ENCODE peak calls at places on chromosomes 13 and 19, in four cellular contexts. One of them, this sample, is unnamed.

GRCh38 chr19:52896431-52897148 is 845 bp downstream of the ZNF320 start:
- DNase-seq in body of pancreas: peak
- DNase-seq in CD4-positive, CD25-positive, alpha-beta regulatory T cell: no peak
- DNase-seq in psoas muscle: peak
- DNase-seq in this sample: no peak

GRCh38 chr19:41341669-41342490 is 11.8 kb downstream of the TGFB1 start:
- DNase-seq in psoas muscle: no peak
- DNase-seq in CD4-positive, CD25-positive, alpha-beta regulatory T cell: no peak
- DNase-seq in body of pancreas: peak
- DNase-seq in this sample: no peak

GRCh38 chr13:93767917-93768422 is 541.4 kb downstream of the GPC6 start:
- DNase-seq in psoas muscle: no peak
- DNase-seq in CD4-positive, CD25-positive, alpha-beta regulatory T cell: no peak
- DNase-seq in body of pancreas: no peak
- DNase-seq in this sample: no peak

GRCh38 chr13:113231306-113232207 is 22.1 kb downstream of the CUL4A start:
- DNase-seq in body of pancreas: no peak
- DNase-seq in psoas muscle: no peak
- DNase-seq in CD4-positive, CD25-positive, alpha-beta regulatory T cell: no peak
- DNase-seq in this sample: no peak

GRCh38 chr13:60001892-60002291 is 161.8 kb downstream of the DIAPH3 start:
- DNase-seq in psoas muscle: no peak
- DNase-seq in body of pancreas: no peak
- DNase-seq in CD4-positive, CD25-positive, alpha-beta regulatory T cell: no peak
- DNase-seq in this sample: no peak

GRCh38 chr19:23817519-23817918 is 58.8 kb upstream of the ZNF681 start:
- DNase-seq in body of pancreas: peak
- DNase-seq in psoas muscle: no peak
- DNase-seq in CD4-positive, CD25-positive, alpha-beta regulatory T cell: peak
- DNase-seq in this sample: no peak

GRCh38 chr13:87698268-87698667 is 27.1 kb downstream of the SLITRK5 start:
- DNase-seq in body of pancreas: no peak
- DNase-seq in psoas muscle: no peak
- DNase-seq in CD4-positive, CD25-positive, alpha-beta regulatory T cell: no peak
- DNase-seq in this sample: no peak

GRCh38 chr19:45074744-45075143 is 1.5 kb downstream of the ZNF296 start:
- DNase-seq in body of pancreas: no peak
- DNase-seq in psoas muscle: no peak
- DNase-seq in CD4-positive, CD25-positive, alpha-beta regulatory T cell: no peak
- DNase-seq in this sample: no peak

GRCh38 chr19:11116507-11116906 is 27.2 kb downstream of the LDLR start:
- DNase-seq in CD4-positive, CD25-positive, alpha-beta regulatory T cell: no peak
- DNase-seq in body of pancreas: no peak
- DNase-seq in psoas muscle: no peak
- DNase-seq in this sample: no peak

GRCh38 chr19:6100284-6100915 is 9.9 kb downstream of the RFX2 start:
- DNase-seq in CD4-positive, CD25-positive, alpha-beta regulatory T cell: no peak
- DNase-seq in psoas muscle: peak
- DNase-seq in body of pancreas: no peak
- DNase-seq in this sample: no peak

GRCh38 chr19:28914173-28914572 is 298.8 kb downstream of the UQCRFS1 start:
- DNase-seq in psoas muscle: no peak
- DNase-seq in CD4-positive, CD25-positive, alpha-beta regulatory T cell: no peak
- DNase-seq in body of pancreas: no peak
- DNase-seq in this sample: no peak

GRCh38 chr19:51783373-51783772 is 11.6 kb upstream of the FPR3 start:
- DNase-seq in psoas muscle: no peak
- DNase-seq in CD4-positive, CD25-positive, alpha-beta regulatory T cell: no peak
- DNase-seq in body of pancreas: no peak
- DNase-seq in this sample: no peak

GRCh38 chr19:13864513-13865242 is 12.3 kb upstream of the NANOS3 start:
- DNase-seq in CD4-positive, CD25-positive, alpha-beta regulatory T cell: no peak
- DNase-seq in psoas muscle: peak
- DNase-seq in body of pancreas: no peak
- DNase-seq in this sample: no peak

GRCh38 chr19:13866463-13867046 is 10.4 kb upstream of the NANOS3 start:
- DNase-seq in CD4-positive, CD25-positive, alpha-beta regulatory T cell: no peak
- DNase-seq in psoas muscle: no peak
- DNase-seq in body of pancreas: no peak
- DNase-seq in this sample: no peak

GRCh38 chr19:13864223-13864512 is 12.8 kb upstream of the NANOS3 start:
- DNase-seq in body of pancreas: no peak
- DNase-seq in CD4-positive, CD25-positive, alpha-beta regulatory T cell: no peak
- DNase-seq in psoas muscle: peak
- DNase-seq in this sample: no peak

GRCh38 chr19:13865578-13866462 is 11.1 kb upstream of the NANOS3 start:
- DNase-seq in psoas muscle: peak
- DNase-seq in body of pancreas: no peak
- DNase-seq in CD4-positive, CD25-positive, alpha-beta regulatory T cell: no peak
- DNase-seq in this sample: no peak

GRCh38 chr19:13865243-13865577 is 11.7 kb upstream of the NANOS3 start:
- DNase-seq in CD4-positive, CD25-positive, alpha-beta regulatory T cell: no peak
- DNase-seq in psoas muscle: no peak
- DNase-seq in body of pancreas: no peak
- DNase-seq in this sample: no peak
- H3K27ac ChIP-seq in CD4-positive, CD25-positive, alpha-beta regulatory T cell: no peak
- H3K27ac ChIP-seq in psoas muscle: no peak
- H3K27ac ChIP-seq in body of pancreas: no peak
- H3K27ac ChIP-seq in this sample: no peak

GRCh38 chr13:45332831-45333219 is 8.2 kb downstream of the TPT1 start:
- DNase-seq in CD4-positive, CD25-positive, alpha-beta regulatory T cell: no peak
- DNase-seq in body of pancreas: no peak
- DNase-seq in psoas muscle: no peak
- DNase-seq in this sample: no peak

GRCh38 chr13:45331123-45331619 is 9.8 kb downstream of the TPT1 start:
- DNase-seq in body of pancreas: no peak
- DNase-seq in CD4-positive, CD25-positive, alpha-beta regulatory T cell: no peak
- DNase-seq in psoas muscle: no peak
- DNase-seq in this sample: no peak

GRCh38 chr13:45333251-45333972 is 7.6 kb downstream of the TPT1 start:
- DNase-seq in CD4-positive, CD25-positive, alpha-beta regulatory T cell: no peak
- DNase-seq in body of pancreas: no peak
- DNase-seq in psoas muscle: no peak
- DNase-seq in this sample: no peak

GRCh38 chr13:45333973-45334922 is 6.7 kb downstream of the TPT1 start:
- DNase-seq in body of pancreas: no peak
- DNase-seq in psoas muscle: no peak
- DNase-seq in CD4-positive, CD25-positive, alpha-beta regulatory T cell: peak
- DNase-seq in this sample: no peak

GRCh38 chr13:45331981-45332830 is 8.8 kb downstream of the TPT1 start:
- DNase-seq in body of pancreas: no peak
- DNase-seq in psoas muscle: no peak
- DNase-seq in CD4-positive, CD25-positive, alpha-beta regulatory T cell: no peak
- DNase-seq in this sample: peak
- H3K27ac ChIP-seq in body of pancreas: no peak
- H3K27ac ChIP-seq in psoas muscle: peak
- H3K27ac ChIP-seq in CD4-positive, CD25-positive, alpha-beta regulatory T cell: peak
- H3K27ac ChIP-seq in this sample: peak

GRCh38 chr19:1874554-1875185 is 10.6 kb downstream of the ABHD17A start:
- DNase-seq in psoas muscle: no peak
- DNase-seq in CD4-positive, CD25-positive, alpha-beta regulatory T cell: no peak
- DNase-seq in body of pancreas: no peak
- DNase-seq in this sample: no peak

GRCh38 chr19:1872807-1873523 is 9.6 kb upstream of the KLF16 start:
- DNase-seq in psoas muscle: no peak
- DNase-seq in body of pancreas: no peak
- DNase-seq in CD4-positive, CD25-positive, alpha-beta regulatory T cell: no peak
- DNase-seq in this sample: no peak

GRCh38 chr19:1875646-1876493 is 9.4 kb downstream of the ABHD17A start:
- DNase-seq in CD4-positive, CD25-positive, alpha-beta regulatory T cell: peak
- DNase-seq in body of pancreas: peak
- DNase-seq in psoas muscle: peak
- DNase-seq in this sample: peak

GRCh38 chr19:1871630-1872029 is 8.3 kb upstream of the KLF16 start:
- DNase-seq in psoas muscle: no peak
- DNase-seq in body of pancreas: no peak
- DNase-seq in CD4-positive, CD25-positive, alpha-beta regulatory T cell: no peak
- DNase-seq in this sample: no peak

DNA sequence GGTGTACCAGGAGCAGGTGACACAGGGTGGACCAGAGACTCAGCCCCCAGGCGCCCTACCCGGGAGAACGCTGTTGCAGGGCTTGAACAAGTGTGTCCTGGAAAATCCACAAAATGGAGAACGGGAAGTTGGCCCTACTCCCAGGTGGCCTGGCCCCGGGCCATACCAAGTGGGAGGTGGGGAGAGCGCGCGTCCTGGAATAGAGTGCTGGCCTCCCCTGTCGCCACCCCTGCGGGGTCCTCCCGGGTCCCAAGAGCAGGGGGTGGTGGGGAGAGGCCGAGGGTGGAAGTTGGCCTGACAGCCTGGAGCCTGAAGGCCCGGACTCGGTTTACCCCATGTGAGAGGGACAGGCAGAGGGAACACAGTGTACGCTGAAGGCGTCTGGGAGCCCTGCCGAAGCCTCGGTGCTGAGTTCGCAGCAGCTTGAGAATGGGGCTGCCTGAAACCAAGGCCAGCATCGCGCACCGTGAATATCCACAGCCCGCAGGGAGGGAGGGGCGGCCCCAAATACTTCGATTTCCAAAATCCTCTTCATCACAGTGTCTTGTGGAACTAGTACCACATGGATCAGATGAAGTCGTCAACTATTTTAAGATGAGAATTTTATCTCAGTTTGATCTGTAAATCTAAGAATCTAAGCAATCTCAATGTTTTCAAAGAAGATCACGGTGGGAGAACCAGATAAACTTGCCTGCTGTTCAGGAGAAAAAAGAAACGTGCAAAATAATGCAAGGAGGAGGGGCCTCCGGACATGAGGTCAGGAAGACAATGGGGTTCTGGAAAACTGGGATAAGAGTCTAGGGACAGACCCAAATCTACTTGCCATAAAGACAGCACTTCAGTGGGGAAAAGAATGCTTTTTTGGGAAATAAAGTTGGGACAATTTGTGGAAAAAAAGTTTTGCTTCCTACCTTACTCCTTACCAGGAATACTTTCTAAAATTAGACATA is 10.4 kb upstream of the KLF16 start:
- DNase-seq in CD4-positive, CD25-positive, alpha-beta regulatory T cell: no peak
- DNase-seq in psoas muscle: no peak
- DNase-seq in body of pancreas: peak
- DNase-seq in this sample: no peak
- H3K27ac ChIP-seq in CD4-positive, CD25-positive, alpha-beta regulatory T cell: peak
- H3K27ac ChIP-seq in psoas muscle: peak
- H3K27ac ChIP-seq in body of pancreas: peak
- H3K27ac ChIP-seq in this sample: peak

GRCh38 chr19:19485161-19485997 is 30.0 kb downstream of the TSSK6 start:
- DNase-seq in CD4-positive, CD25-positive, alpha-beta regulatory T cell: no peak
- DNase-seq in psoas muscle: peak
- DNase-seq in body of pancreas: no peak
- DNase-seq in this sample: no peak
- H3K27ac ChIP-seq in CD4-positive, CD25-positive, alpha-beta regulatory T cell: peak
- H3K27ac ChIP-seq in psoas muscle: no peak
- H3K27ac ChIP-seq in body of pancreas: no peak
- H3K27ac ChIP-seq in this sample: no peak

DNA sequence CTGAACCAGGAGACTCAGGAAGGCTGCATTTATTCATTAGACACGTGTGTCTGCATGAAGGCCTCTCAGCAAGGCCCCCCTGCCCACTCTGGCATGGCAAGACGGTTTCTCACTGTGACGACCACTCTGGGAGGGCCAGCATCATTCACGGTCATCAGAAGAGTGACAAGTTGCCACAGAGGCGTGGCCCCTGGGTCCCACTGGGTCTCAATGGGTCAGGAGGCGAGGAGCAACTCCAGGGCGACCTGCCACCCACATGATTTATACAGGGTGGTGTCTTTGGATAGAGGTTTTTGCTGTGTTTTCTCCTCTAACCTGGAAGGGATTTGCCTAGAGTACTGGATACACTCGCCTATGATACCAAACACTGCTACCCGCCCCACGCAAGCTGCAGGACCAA is 60.7 kb downstream of the KLF2 start:
- DNase-seq in CD4-positive, CD25-positive, alpha-beta regulatory T cell: no peak
- DNase-seq in psoas muscle: peak
- DNase-seq in body of pancreas: no peak
- DNase-seq in this sample: no peak
- H3K27ac ChIP-seq in CD4-positive, CD25-positive, alpha-beta regulatory T cell: no peak
- H3K27ac ChIP-seq in psoas muscle: peak
- H3K27ac ChIP-seq in body of pancreas: no peak
- H3K27ac ChIP-seq in this sample: no peak

GRCh38 chr13:39603424-39603947 is 493 bp upstream of the LHFPL6 start:
- DNase-seq in CD4-positive, CD25-positive, alpha-beta regulatory T cell: no peak
- DNase-seq in psoas muscle: no peak
- DNase-seq in body of pancreas: no peak
- DNase-seq in this sample: no peak
- H3K27ac ChIP-seq in CD4-positive, CD25-positive, alpha-beta regulatory T cell: no peak
- H3K27ac ChIP-seq in psoas muscle: peak
- H3K27ac ChIP-seq in body of pancreas: peak
- H3K27ac ChIP-seq in this sample: peak

DNA sequence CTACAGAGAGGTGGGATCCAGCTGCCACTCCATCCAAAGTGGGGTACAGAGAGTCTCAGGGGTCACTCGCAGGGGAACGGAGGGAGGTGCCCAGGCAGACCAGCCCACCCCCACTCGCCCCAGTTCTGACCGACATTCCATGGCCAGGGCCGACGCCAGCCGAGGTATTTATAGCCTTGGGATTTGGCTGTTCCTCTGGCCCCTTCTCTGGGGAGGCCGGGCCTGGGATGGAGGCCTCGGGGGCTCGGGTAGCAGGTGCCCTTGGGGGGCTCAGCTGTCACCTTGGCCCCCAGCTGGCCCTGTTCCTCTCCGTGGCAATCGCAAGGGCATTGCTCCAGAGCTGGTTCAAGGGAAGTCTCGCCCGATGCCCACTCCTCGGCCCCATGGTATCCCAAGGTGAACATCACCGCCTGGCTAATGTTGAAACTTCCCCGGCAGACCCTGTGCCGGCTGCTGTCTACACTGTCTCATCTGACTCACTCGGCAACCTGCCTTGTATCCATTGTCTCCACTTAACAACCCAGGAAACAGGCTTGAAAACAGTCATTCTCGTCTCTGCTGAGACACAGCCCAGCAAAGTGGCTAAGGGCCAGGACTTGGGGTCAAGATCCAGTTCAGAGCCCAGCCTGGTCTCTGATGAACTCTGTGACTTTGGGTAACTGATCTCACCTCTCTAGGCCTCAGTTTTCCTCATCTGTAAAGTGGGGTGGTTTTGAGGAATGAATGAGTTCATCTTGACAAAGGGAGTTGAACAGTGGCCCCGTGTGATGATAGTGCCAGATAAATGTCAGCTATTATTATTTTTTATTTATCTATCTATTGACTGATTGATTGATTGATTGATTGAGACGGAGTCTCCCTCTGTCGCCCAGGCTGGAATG is 9.7 kb downstream of the PRKACA start:
- DNase-seq in body of pancreas: no peak
- DNase-seq in CD4-positive, CD25-positive, alpha-beta regulatory T cell: no peak
- DNase-seq in psoas muscle: peak
- DNase-seq in this sample: no peak
- H3K27ac ChIP-seq in body of pancreas: no peak
- H3K27ac ChIP-seq in CD4-positive, CD25-positive, alpha-beta regulatory T cell: no peak
- H3K27ac ChIP-seq in psoas muscle: peak
- H3K27ac ChIP-seq in this sample: peak

DNA sequence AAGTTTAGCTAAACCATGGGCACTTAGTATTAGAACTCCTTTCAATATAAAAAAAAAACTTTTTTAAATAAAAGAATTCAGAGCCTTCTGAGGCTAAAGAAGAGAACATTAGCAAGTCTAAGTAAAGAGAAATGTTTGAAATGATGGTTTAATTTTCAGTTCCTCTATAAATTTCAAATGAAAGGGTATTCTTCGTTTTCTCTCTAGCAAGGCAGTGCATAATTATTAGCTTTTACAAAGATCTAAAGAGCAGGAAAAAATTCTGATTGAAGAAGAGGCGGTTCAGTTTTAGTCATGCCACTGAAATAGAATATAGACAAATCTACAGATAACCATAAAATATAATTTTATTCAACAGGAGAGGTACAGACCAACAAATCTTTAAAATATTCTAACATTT is 18.0 kb downstream of the SUCLA2 start:
- DNase-seq in CD4-positive, CD25-positive, alpha-beta regulatory T cell: no peak
- DNase-seq in psoas muscle: no peak
- DNase-seq in body of pancreas: no peak
- DNase-seq in this sample: no peak
- H3K27ac ChIP-seq in CD4-positive, CD25-positive, alpha-beta regulatory T cell: no peak
- H3K27ac ChIP-seq in psoas muscle: no peak
- H3K27ac ChIP-seq in body of pancreas: no peak
- H3K27ac ChIP-seq in this sample: no peak

This sample was measured in right atrium auricular region.